ENCODE peak calls at places on chromosome 11, in ten cellular contexts. T is activated CD4-positive, CD25-positive, alpha-beta regulatory T cell treated with anti-CD3 and anti-CD28 coated beads, Interleukin-2, amount 50 U/mL, for 72 hours; Q is NCI-H1417 treated with DMSO at 0.1 percent for 48 hours; K is KG1; H is RWPE1; S is GM18507; Y is ACHN; O is cardiac septum; J is epithelial cell of esophagus; L is thyroid gland. P is an unnamed sample.

GRCh38 chr11:113690619-113691569 is 15.2 kb downstream of the TMPRSS5 start:
- DNase-seq in T (no peak), Q (no peak), K (no peak), H (peak), S (no peak), Y (peak), O (no peak), J (peak), L (no peak), P (peak)

GRCh38 chr11:95081412-95081811 is 8.2 kb upstream of the ENDOD1 start:
- DNase-seq in T (no peak), Q (no peak), K (no peak), H (no peak), S (no peak), Y (no peak), O (no peak), J (no peak), L (peak), P (no peak)

GRCh38 chr11:117221775-117222517 is 9.9 kb downstream of the PCSK7 start:
- DNase-seq in T (no peak), Q (no peak), K (no peak), H (no peak), S (no peak), Y (no peak), O (peak), J (peak), L (no peak), P (peak)

GRCh38 chr11:122197055-122197987 is 81.3 kb upstream of the BLID start:
- DNase-seq in T (no peak), Q (no peak), K (no peak), H (peak), S (no peak), Y (peak), O (no peak), J (peak), L (no peak), P (peak)

GRCh38 chr11:58771458-58771855 is 39.7 kb upstream of the GLYAT start:
- DNase-seq in T (no peak), Q (no peak), K (no peak), H (no peak), S (no peak), Y (no peak), O (no peak), J (no peak), L (no peak), P (no peak)

GRCh38 chr11:20873054-20873453 is 203.7 kb downstream of the NELL1 start:
- DNase-seq in T (no peak), Q (peak), K (no peak), H (no peak), S (no peak), Y (peak), O (no peak), J (peak), L (no peak), P (peak)

GRCh38 chr11:93468286-93468685 is 74.9 kb downstream of the SMCO4 start:
- DNase-seq in T (no peak), Q (no peak), K (no peak), H (no peak), S (no peak), Y (no peak), O (no peak), J (no peak), L (no peak), P (peak)

GRCh38 chr11:125773516-125773915 is 5.1 kb downstream of the PATE2 start:
- DNase-seq in T (no peak), Q (no peak), K (no peak), H (no peak), S (no peak), Y (no peak), O (no peak), J (peak), L (no peak), P (no peak)

GRCh38 chr11:78156081-78156844 is 16.8 kb upstream of the ALG8 start:
- DNase-seq in T (no peak), Q (no peak), K (no peak), H (no peak), S (no peak), Y (no peak), O (no peak), J (no peak), L (no peak), P (no peak)

GRCh38 chr11:120208012-120208441 is 2.8 kb upstream of the OAF start:
- DNase-seq in T (no peak), Q (no peak), K (peak), H (no peak), S (no peak), Y (no peak), O (no peak), J (no peak), L (no peak), P (no peak)

GRCh38 chr11:7014118-7014517 is 6.0 kb downstream of the ZNF214 start:
- DNase-seq in T (no peak), Q (no peak), K (no peak), H (no peak), S (no peak), Y (no peak), O (no peak), J (no peak), L (no peak), P (no peak)

P was measured in DMS53.